ENCODE peak calls at places on chromosomes 7 and 10, in six cellular contexts. C is kidney tubule cell; B is activated T-helper 1 cell treated with anti-CD3 and anti-CD28 coated beads, Interleukin-12 subunit alpha, Interleukin-12 subunit beta, Interleukin-2, Interleukin-4 antibody, amounts not matched to agents 30 ng/mL and 10 ng/mL and 1 ng/mL, durations not matched to agents 14 hours and 24 hours and 36 hours; Y is T-helper 17 cell; Z is activated effector memory CD4-positive, alpha-beta T cell treated with anti-CD3 and anti-CD28 coated beads, Interleukin-2, amount 50 U/mL, for 16 hours; S is NB4. Q is an unnamed sample.

GRCh38 chr7:28868700-28869099 is 89.4 kb downstream of the TRIL start:
- DNase-seq in Z (no peak), Y (no peak), S (no peak), C (no peak), B (no peak), Q (no peak)

GRCh38 chr7:43791-44540 is 148.4 kb upstream of the FAM20C start:
- DNase-seq in B (no peak), S (no peak), Y (no peak), C (no peak), Z (no peak), Q (no peak)

GRCh38 chr7:74226633-74227032 is 16.8 kb downstream of the LAT2 start:
- DNase-seq in Y (no peak), C (no peak), S (peak; percentile 96), Z (no peak), B (no peak), Q (no peak)

GRCh38 chr7:128266891-128267839 is 26.1 kb downstream of the LEP start:
- DNase-seq in Y (no peak), C (peak; percentile 67), B (no peak), Z (no peak), S (no peak), Q (no peak)

GRCh38 chr10:25651534-25651933 is 282.5 kb upstream of the MYO3A start:
- DNase-seq in Y (no peak), Z (no peak), S (no peak), B (no peak), C (no peak), Q (no peak)

GRCh38 chr10:5446390-5446926 is 34.1 kb downstream of the NET1 start:
- DNase-seq in Z (peak; percentile 89), S (peak; percentile 86), B (peak; percentile 75), C (peak; percentile 96), Y (peak; percentile 16), Q (peak; percentile 69)

GRCh38 chr10:28945959-28946358 is 268.6 kb downstream of the BAMBI start:
- DNase-seq in B (no peak), C (no peak), Y (no peak), S (no peak), Z (no peak), Q (no peak)

GRCh38 chr10:32332299-32332750 is 14.6 kb downstream of the EPC1 start:
- DNase-seq in Y (peak; percentile 63), S (peak; percentile 22), B (peak; percentile 71), C (peak; percentile 82), Z (peak; percentile 90), Q (peak; percentile 33)

GRCh38 chr7:44269943-44270493 is 55.4 kb downstream of the CAMK2B start:
- DNase-seq in B (no peak), C (no peak), Z (no peak), Y (no peak), S (no peak), Q (no peak)

GRCh38 chr10:26507441-26507840 is 69.3 kb downstream of the APBB1IP start:
- DNase-seq in C (peak; percentile 50), S (no peak), B (no peak), Z (no peak), Y (no peak), Q (no peak)

Q was measured in effector CD8-positive, alpha-beta T cell.